ENCODE peak calls at places on chromosomes 11 and 22, in six cellular contexts. O, Q, T, I, N and Z are unnamed samples.
A peak's percentile ranks its signal among the peaks of the same experiment; 100 is the strongest.

GRCh38 chr11:13958596-13958995 is 3.9 kb upstream of the SPON1 start:
- DNase-seq in Q (no peak), I (no peak), O (no peak), T (no peak), N (no peak), Z (no peak)

GRCh38 chr11:64007629-64008282 is 21.5 kb downstream of the OTUB1 start:
- DNase-seq in O (no peak), N (peak; percentile 84), I (peak; percentile 92), T (no peak), Q (no peak), Z (peak; percentile 75)

GRCh38 chr11:3139481-3140290 is 25.4 kb downstream of the OSBPL5 start:
- DNase-seq in O (no peak), N (peak; percentile 38), I (peak; percentile 39), T (no peak), Q (no peak), Z (no peak)

GRCh38 chr22:50056214-50056972 is 1.7 kb downstream of the TTLL8 start:
- DNase-seq in I (no peak), N (no peak), Q (no peak), O (no peak), T (no peak), Z (no peak)

GRCh38 chr11:128608732-128609131 is 21.4 kb upstream of the ETS1 start:
- DNase-seq in O (no peak), Q (no peak), I (no peak), N (no peak), T (no peak), Z (no peak)

GRCh38 chr22:19607198-19608113 is 83.2 kb upstream of the CLDN5 start:
- DNase-seq in T (no peak), O (no peak), N (no peak), I (peak; percentile 65), Q (no peak), Z (no peak)

GRCh38 chr11:43968719-43969118 is 26.3 kb downstream of the C11orf96 start:
- DNase-seq in I (no peak), N (no peak), O (no peak), T (no peak), Q (no peak), Z (no peak)

GRCh38 chr22:35257002-35257320 is 332 bp upstream of the HMGXB4 start:
- DNase-seq in Q (no peak), O (no peak), N (no peak), T (no peak), I (no peak), Z (no peak)

GRCh38 chr22:24841261-24841660 is 35.2 kb downstream of the SGSM1 start:
- DNase-seq in Q (no peak), I (no peak), T (no peak), N (no peak), O (no peak), Z (no peak)

GRCh38 chr22:30539368-30539767 is 7.2 kb downstream of the SEC14L6 start:
- DNase-seq in Q (no peak), O (no peak), T (no peak), I (no peak), N (no peak), Z (no peak)

GRCh38 chr11:95641506-95641905 is 148.1 kb downstream of the FAM76B start:
- DNase-seq in I (no peak), N (peak; percentile 55), O (no peak), Q (no peak), T (no peak), Z (peak; percentile 34)

GRCh38 chr22:28074526-28074925 is 155.5 kb upstream of the PITPNB start:
- DNase-seq in T (no peak), O (no peak), Q (no peak), I (no peak), N (no peak), Z (no peak)

GRCh38 chr11:129503646-129504045 is 128.0 kb downstream of the BARX2 start:
- DNase-seq in N (no peak), I (no peak), O (no peak), T (no peak), Q (no peak), Z (no peak)

GRCh38 chr22:50713008-50713385 is 25.0 kb upstream of the ACR start:
- DNase-seq in I (peak; percentile 37), N (peak; percentile 14), Q (no peak), T (no peak), O (no peak), Z (no peak)

GRCh38 chr22:35605787-35606492 is 11.2 kb downstream of the MB start:
- DNase-seq in N (no peak), T (no peak), Q (no peak), O (no peak), I (no peak), Z (no peak)

GRCh38 chr11:59172345-59173079 is 580 bp downstream of the DTX4 start:
- DNase-seq in T (no peak), I (no peak), O (no peak), Q (no peak), N (peak; percentile 58), Z (no peak)

GRCh38 chr11:123856444-123856843 is 29.0 kb downstream of the TMEM225 start:
- DNase-seq in Q (no peak), T (no peak), I (no peak), O (no peak), N (no peak), Z (no peak)

GRCh38 chr11:116357769-116358544 is 414.8 kb downstream of the BUD13 start:
- DNase-seq in T (no peak), N (peak; percentile 68), O (no peak), Q (peak; percentile 81), I (no peak), Z (no peak)

GRCh38 chr11:128624269-128625170 is 37.2 kb upstream of the ETS1 start:
- DNase-seq in T (no peak), N (peak; percentile 61), O (no peak), I (peak; percentile 61), Q (no peak), Z (no peak)

GRCh38 chr22:44279059-44279340 is 33.8 kb downstream of the SHISAL1 start:
- DNase-seq in O (no peak), I (no peak), Q (no peak), N (no peak), T (no peak), Z (no peak)

GRCh38 chr22:47061226-47061625 is 298.8 kb downstream of the TBC1D22A start:
- DNase-seq in N (no peak), T (no peak), O (no peak), I (no peak), Q (no peak), Z (no peak)

GRCh38 chr11:12187399-12187798 is 77.0 kb downstream of the MICAL2 start:
- DNase-seq in O (peak; percentile 36), Q (no peak), N (no peak), T (no peak), I (no peak), Z (no peak)

GRCh38 chr11:65376138-65376713 is 6.2 kb downstream of the SLC25A45 start:
- DNase-seq in I (no peak), N (no peak), O (no peak), Q (no peak), T (no peak), Z (no peak)

GRCh38 chr11:43802509-43802908 is 78.1 kb upstream of the ALKBH3 start:
- DNase-seq in O (no peak), T (no peak), I (no peak), N (no peak), Q (no peak), Z (no peak)

GRCh38 chr11:104705475-104706195 is 192.6 kb downstream of the CASP12 start:
- DNase-seq in I (no peak), N (peak; percentile 35), O (peak; percentile 19), Q (no peak), T (no peak), Z (peak; percentile 41)

GRCh38 chr11:11605181-11605580 is 16.6 kb downstream of the GALNT18 start:
- DNase-seq in Q (no peak), N (no peak), T (no peak), I (no peak), O (no peak), Z (no peak)

GRCh38 chr22:20777420-20778177 is 3.7 kb downstream of the SERPIND1 start:
- DNase-seq in Q (no peak), T (peak; percentile 65), I (no peak), O (peak; percentile 84), N (no peak), Z (no peak)

GRCh38 chr11:130891326-130891725 is 25.0 kb downstream of the SNX19 start:
- DNase-seq in Q (no peak), T (no peak), I (no peak), N (no peak), O (no peak), Z (no peak)

GRCh38 chr11:63612181-63612580 is 2.1 kb downstream of the PLAAT3 start:
- DNase-seq in N (no peak), O (no peak), T (no peak), Q (no peak), I (no peak), Z (no peak)

GRCh38 chr11:8658210-8658968 is 24.1 kb downstream of the TRIM66 start:
- DNase-seq in N (no peak), Q (no peak), I (peak; percentile 64), T (no peak), O (no peak), Z (no peak)

GRCh38 chr11:117610901-117611300 is 186.1 kb downstream of the DSCAML1 start:
- DNase-seq in N (no peak), O (no peak), I (no peak), T (no peak), Q (no peak), Z (no peak)

GRCh38 chr11:13859986-13860385 is 102.5 kb upstream of the SPON1 start:
- DNase-seq in Q (no peak), I (no peak), N (no peak), O (no peak), T (no peak), Z (no peak)

GRCh38 chr11:86524603-86525352 is 147.6 kb downstream of the ME3 start:
- DNase-seq in I (no peak), T (peak; percentile 57), O (peak; percentile 60), N (no peak), Q (no peak), Z (no peak)

GRCh38 chr11:82174610-82175009 is 559.1 kb downstream of the FAM181B start:
- DNase-seq in Q (no peak), T (no peak), O (peak; percentile 0), I (no peak), N (no peak), Z (no peak)
- H3K36me3 ChIP-seq in Q (no peaks in the 10 kb centered on the region), T (no peaks in the 10 kb centered on the region), O (no peaks in the 10 kb centered on the region), I (no peaks in the 10 kb centered on the region), N (no peaks in the 10 kb centered on the region), Z (no peaks in the 10 kb centered on the region)

DNA sequence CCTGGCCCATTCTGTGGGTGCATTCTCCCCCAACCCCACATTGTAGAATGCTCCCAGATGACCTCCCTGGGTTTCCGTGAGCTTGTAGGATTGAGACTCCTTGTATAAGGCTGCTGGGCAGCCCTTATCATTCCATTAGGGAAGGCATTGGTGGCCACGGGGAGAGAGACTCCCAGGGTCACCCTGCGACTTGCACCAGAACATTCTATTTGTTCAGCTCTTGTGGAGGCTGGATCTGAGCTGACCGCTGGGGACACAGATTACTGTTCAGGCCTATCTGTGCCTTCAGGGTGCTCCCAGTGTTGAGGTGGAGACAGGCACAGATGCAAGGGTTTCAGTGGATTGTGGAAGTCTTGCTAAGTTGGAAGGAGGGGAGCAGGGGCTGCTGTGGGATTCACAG is 17.8 kb downstream of the MICALL1 start:
- DNase-seq in N (no peak), Q (no peak), T (no peak), I (no peak), O (no peak), Z (no peak)
- H3K36me3 ChIP-seq in N (peaks cover 75% of the 10 kb centered on the region), Q (peaks cover 63% of the 10 kb centered on the region), T (peaks cover 6% of the 10 kb centered on the region), I (peaks cover 93% of the 10 kb centered on the region), O (peaks cover 58% of the 10 kb centered on the region), Z (peaks cover 97% of the 10 kb centered on the region)

GRCh38 chr22:40668611-40669390 is 10.5 kb upstream of the MCHR1 start:
- DNase-seq in T (peak; percentile 69), N (no peak), O (peak; percentile 64), Q (no peak), I (no peak), Z (no peak)
- H3K36me3 ChIP-seq in T (no peaks in the 10 kb centered on the region), N (no peaks in the 10 kb centered on the region), O (no peaks in the 10 kb centered on the region), Q (no peaks in the 10 kb centered on the region), I (no peaks in the 10 kb centered on the region), Z (no peaks in the 10 kb centered on the region)

GRCh38 chr22:39511226-39511625 is 9.1 kb upstream of the ATF4 start:
- DNase-seq in N (no peak), Q (no peak), I (peak; percentile 10), T (no peak), O (no peak), Z (no peak)
- H3K36me3 ChIP-seq in N (peaks cover 100% of the 10 kb centered on the region), Q (peaks cover 95% of the 10 kb centered on the region), I (peaks cover 98% of the 10 kb centered on the region), T (peaks cover 4% of the 10 kb centered on the region), O (peaks cover 69% of the 10 kb centered on the region), Z (peaks cover 61% of the 10 kb centered on the region)